ENCODE peak calls at places on chromosome 10, in eight cellular contexts. C is substantia nigra; T is stimulated activated CD4-positive, alpha-beta T cell treated with anti-CD3 and anti-CD28 coated beads, TNF-alpha, amount 100 ng/mL, for 48 hours; N is dermis microvascular lymphatic vessel endothelial cell; Y is hypothalamus; W is G401; U is BE2C; H is GM04504. Z is an unnamed sample.

GRCh38 chr10:69807696-69808095 is 6.0 kb downstream of the COL13A1 start:
- DNase-seq in W (no peak), C (no peak), T (no peak), Y (no peak), U (no peak), N (peak), H (no peak), Z (no peak)

GRCh38 chr10:122181901-122182799 is 88.9 kb upstream of the BTBD16 start:
- DNase-seq in T (no peak), N (no peak), Y (no peak), U (no peak), C (no peak), H (no peak), W (no peak), Z (no peak)

GRCh38 chr10:16770141-16770540 is 47.1 kb downstream of the RSU1 start:
- DNase-seq in U (no peak), C (no peak), H (no peak), W (peak), T (no peak), Y (no peak), N (no peak), Z (no peak)

GRCh38 chr10:108801220-108801619 is 1122.1 kb downstream of the XPNPEP1 start:
- DNase-seq in Y (no peak), N (no peak), W (no peak), C (no peak), T (no peak), H (no peak), U (no peak), Z (no peak)

GRCh38 chr10:35487336-35488034 is 117.7 kb upstream of the GJD4 start:
- DNase-seq in N (no peak), W (no peak), H (no peak), C (no peak), T (no peak), Y (no peak), U (no peak), Z (no peak)

GRCh38 chr10:23530079-23530478 is 91.2 kb downstream of the OTUD1 start:
- DNase-seq in H (no peak), C (no peak), Y (no peak), T (no peak), N (peak), W (no peak), U (no peak), Z (no peak)

GRCh38 chr10:89535185-89536012 is at the start of gene SLC16A12:
- DNase-seq in W (no peak), H (no peak), U (peak), N (peak), Y (no peak), C (no peak), T (no peak), Z (peak)

GRCh38 chr10:95474228-95475002 is 86.8 kb downstream of the SORBS1 start:
- DNase-seq in T (no peak), C (no peak), Y (no peak), N (peak), H (no peak), U (no peak), W (peak), Z (no peak)

GRCh38 chr10:132383026-132383565 is 13.9 kb upstream of the PWWP2B start:
- DNase-seq in C (no peak), Y (no peak), H (no peak), U (no peak), T (no peak), N (no peak), W (no peak), Z (no peak)

GRCh38 chr10:60032723-60033122 is 126.4 kb upstream of the CCDC6 start:
- DNase-seq in T (peak), H (peak), W (no peak), U (peak), Y (no peak), C (no peak), N (peak), Z (peak)

GRCh38 chr10:12658526-12658925 is 309.2 kb downstream of the CAMK1D start:
- DNase-seq in T (no peak), W (no peak), Y (no peak), N (no peak), H (no peak), U (no peak), C (no peak), Z (no peak)

GRCh38 chr10:89591796-89592271 is 53.2 kb downstream of the PANK1 start:
- DNase-seq in C (no peak), W (no peak), H (no peak), N (no peak), U (no peak), T (no peak), Y (no peak), Z (no peak)

GRCh38 chr10:93701903-93702277 is 502 bp downstream of the FRA10AC1 start:
- DNase-seq in W (no peak), Y (no peak), C (no peak), T (no peak), H (peak), U (no peak), N (peak), Z (no peak)

GRCh38 chr10:32210306-32211045 is 136.5 kb downstream of the EPC1 start:
- DNase-seq in W (no peak), N (peak), U (no peak), C (no peak), T (peak), H (no peak), Y (no peak), Z (peak)

GRCh38 chr10:13715091-13715490 is 128.3 kb downstream of the PRPF18 start:
- DNase-seq in T (no peak), C (no peak), Y (no peak), H (no peak), W (no peak), U (no peak), N (no peak), Z (no peak)

GRCh38 chr10:92102601-92103213 is 179.1 kb downstream of the BTAF1 start:
- DNase-seq in U (no peak), T (no peak), C (no peak), Y (no peak), W (no peak), N (no peak), H (no peak), Z (no peak)

GRCh38 chr10:3251172-3251571 is 78.6 kb upstream of the PITRM1 start:
- DNase-seq in H (no peak), C (no peak), Y (no peak), W (no peak), U (no peak), N (no peak), T (no peak), Z (no peak)

GRCh38 chr10:27893320-27894014 is 105.4 kb downstream of the ODAD2 start:
- DNase-seq in W (no peak), N (peak), H (peak), Y (no peak), T (no peak), C (no peak), U (no peak), Z (no peak)

GRCh38 chr10:58932821-58933314 is 243.6 kb upstream of the PHYHIPL start:
- DNase-seq in W (no peak), N (no peak), T (no peak), U (no peak), Y (no peak), H (no peak), C (no peak), Z (no peak)

GRCh38 chr10:61406282-61406681 is 46.9 kb downstream of the TMEM26 start:
- DNase-seq in Y (no peak), W (no peak), T (no peak), H (no peak), U (no peak), C (no peak), N (no peak), Z (no peak)

GRCh38 chr10:78577673-78578072 is 491.1 kb upstream of the ZMIZ1 start:
- DNase-seq in W (no peak), Y (no peak), U (no peak), C (no peak), T (no peak), H (no peak), N (no peak), Z (no peak)

GRCh38 chr10:49609283-49610014 is 661 bp upstream of the SLC18A3 start:
- DNase-seq in H (no peak), N (no peak), T (no peak), Y (no peak), W (no peak), U (peak), C (no peak), Z (peak)

GRCh38 chr10:114261116-114261515 is 22.1 kb downstream of the VWA2 start:
- DNase-seq in W (no peak), H (peak), U (no peak), N (peak), C (no peak), Y (no peak), T (no peak), Z (no peak)

GRCh38 chr10:613661-614340 is 75.7 kb downstream of the DIP2C start:
- DNase-seq in H (no peak), Y (no peak), U (no peak), W (no peak), N (no peak), T (no peak), C (no peak), Z (no peak)

GRCh38 chr10:46020344-46020656 is 10.1 kb downstream of the NCOA4 start:
- DNase-seq in W (no peak), Y (no peak), U (no peak), T (no peak), H (no peak), N (no peak), C (no peak), Z (no peak)

GRCh38 chr10:88990528-88991160 is at the start of gene FAS:
- DNase-seq in C (peak), Y (peak), H (peak), U (peak), N (peak), W (peak), T (peak), Z (no peak)

GRCh38 chr10:129361676-129362376 is 105.2 kb upstream of the MGMT start:
- DNase-seq in T (no peak), U (no peak), C (no peak), W (no peak), N (no peak), Y (no peak), H (no peak), Z (no peak)

GRCh38 chr10:84247496-84247895 is 2.6 kb downstream of the RGR start:
- DNase-seq in T (no peak), H (no peak), W (no peak), U (no peak), Y (no peak), N (no peak), C (no peak), Z (no peak)

GRCh38 chr10:32983333-32983909 is 25.4 kb upstream of the ITGB1 start:
- DNase-seq in H (peak), W (peak), Y (no peak), N (peak), C (no peak), T (no peak), U (peak), Z (no peak)

GRCh38 chr10:46542567-46543323 is 13.7 kb downstream of the GPRIN2 start:
- DNase-seq in U (peak), W (no peak), H (no peak), T (no peak), Y (no peak), N (no peak), C (no peak), Z (no peak)

GRCh38 chr10:103732339-103732738 is 123.0 kb downstream of the SH3PXD2A start:
- DNase-seq in N (no peak), U (no peak), W (no peak), Y (no peak), H (no peak), C (no peak), T (no peak), Z (no peak)

GRCh38 chr10:3066317-3066931 is 924 bp upstream of the PFKP start:
- DNase-seq in Y (peak), W (no peak), C (no peak), T (no peak), U (no peak), N (no peak), H (no peak), Z (no peak)

GRCh38 chr10:33126742-33127141 is 168.7 kb upstream of the ITGB1 start:
- DNase-seq in T (no peak), U (no peak), W (no peak), N (no peak), C (no peak), H (no peak), Y (no peak), Z (no peak)

GRCh38 chr10:110531687-110532086 is 34.0 kb downstream of the DUSP5 start:
- DNase-seq in Y (no peak), T (no peak), W (no peak), H (no peak), C (no peak), N (no peak), U (no peak), Z (no peak)

GRCh38 chr10:32146166-32146565 is 89.9 kb upstream of the KIF5B start:
- DNase-seq in C (no peak), N (no peak), W (no peak), T (no peak), H (no peak), U (no peak), Y (no peak), Z (no peak)

GRCh38 chr10:58856508-58857240 is 319.8 kb upstream of the PHYHIPL start:
- DNase-seq in W (no peak), U (no peak), N (no peak), C (no peak), T (no peak), H (peak), Y (no peak), Z (no peak)

Z was measured in SK-N-DZ.